ENCODE peak calls at places on chromosome 7, in nine cellular contexts. B is activated CD4-positive, alpha-beta T cell treated with anti-CD3 and anti-CD28 coated beads, Interleukin-2, amount 50 U/mL, for 1 hour; N is non-pigmented ciliary epithelial cell; X is mesothelial cell of epicardium; F is stimulated activated CD4-positive, alpha-beta T cell treated with anti-CD3 and anti-CD28 coated beads, Interleukin-2, amount 100 ng/mL, for 48 hours; G is SW480; L is GM04504; Y is AG10803; S is D721Med. M is an unnamed sample.

GRCh38 chr7:19916011-19916410 is 142.6 kb upstream of the TMEM196 start:
- DNase-seq in G (no peak), S (no peak), B (no peak), N (no peak), X (no peak), L (no peak), F (no peak), Y (peak), M (no peak)

GRCh38 chr7:124813962-124814798 is 48.6 kb upstream of the GPR37 start:
- DNase-seq in G (no peak), N (no peak), B (no peak), S (no peak), L (no peak), Y (no peak), X (no peak), F (no peak), M (no peak)

GRCh38 chr7:76011437-76011836 is 17.0 kb upstream of the TMEM120A start:
- DNase-seq in G (no peak), X (no peak), Y (peak), N (peak), S (no peak), L (peak), B (no peak), F (no peak), M (no peak)

GRCh38 chr7:41955475-41956243 is 252.8 kb upstream of the INHBA start:
- DNase-seq in N (peak), B (no peak), L (peak), G (no peak), S (no peak), X (peak), F (no peak), Y (peak), M (no peak)

GRCh38 chr7:122803323-122803722 is 82.9 kb downstream of the CADPS2 start:
- DNase-seq in X (no peak), Y (no peak), L (no peak), G (peak), N (no peak), B (no peak), F (no peak), S (no peak), M (no peak)

GRCh38 chr7:116988363-116988989 is 35.2 kb downstream of the ST7 start:
- DNase-seq in F (no peak), G (peak), L (no peak), X (no peak), Y (no peak), B (no peak), S (no peak), N (no peak), M (no peak)

GRCh38 chr7:88095-88926 is 104.1 kb upstream of the FAM20C start:
- DNase-seq in G (no peak), L (no peak), B (no peak), S (no peak), Y (no peak), F (no peak), N (no peak), X (no peak), M (no peak)

GRCh38 chr7:83794834-83795233 is 145.9 kb upstream of the SEMA3E start:
- DNase-seq in B (no peak), N (no peak), G (peak), X (no peak), L (no peak), Y (no peak), S (no peak), F (no peak), M (no peak)

GRCh38 chr7:86978804-86979506 is 80.5 kb downstream of the ELAPOR2 start:
- DNase-seq in N (no peak), Y (no peak), F (no peak), X (no peak), G (peak), B (no peak), L (no peak), S (no peak), M (no peak)

GRCh38 chr7:45661302-45661995 is 87.3 kb downstream of the ADCY1 start:
- DNase-seq in Y (no peak), B (no peak), S (no peak), F (no peak), N (no peak), L (no peak), G (no peak), X (no peak), M (no peak)

GRCh38 chr7:57328457-57328856 is 121.5 kb upstream of the ZNF716 start:
- DNase-seq in B (no peak), Y (no peak), S (no peak), X (no peak), G (no peak), L (no peak), F (no peak), N (no peak), M (no peak)

GRCh38 chr7:38330861-38331709 is 57.6 kb upstream of the TARP start:
- DNase-seq in X (no peak), N (no peak), L (no peak), S (no peak), F (no peak), B (no peak), Y (no peak), G (no peak), M (no peak)

GRCh38 chr7:101442426-101443070 is 79.9 kb downstream of the COL26A1 start:
- DNase-seq in Y (no peak), X (no peak), F (no peak), N (no peak), L (no peak), G (peak), B (no peak), S (no peak), M (no peak)

GRCh38 chr7:69714886-69715571 is 116.8 kb downstream of the AUTS2 start:
- DNase-seq in G (no peak), Y (peak), X (no peak), F (no peak), S (no peak), N (no peak), L (no peak), B (no peak), M (no peak)

GRCh38 chr7:43639858-43640491 is 57.1 kb downstream of the STK17A start:
- DNase-seq in X (no peak), S (peak), N (no peak), G (no peak), B (no peak), L (peak), Y (peak), F (no peak), M (no peak)

GRCh38 chr7:27167916-27168264 is 2.6 kb upstream of the HOXA9 start:
- DNase-seq in X (no peak), F (no peak), N (no peak), Y (peak), B (no peak), G (peak), S (no peak), L (peak), M (no peak)

GRCh38 chr7:78777844-78778243 is 675.6 kb downstream of the MAGI2 start:
- DNase-seq in G (no peak), L (no peak), S (no peak), X (no peak), Y (no peak), B (no peak), F (no peak), N (no peak), M (no peak)

GRCh38 chr7:131057524-131058065 is 270.1 kb upstream of the MKLN1 start:
- DNase-seq in G (no peak), S (no peak), Y (no peak), L (no peak), B (no peak), F (no peak), N (no peak), X (no peak), M (no peak)

M was measured in GM19239.